ENCODE peak calls at places on chromosomes 1 and 21, in four cellular contexts. D, K, E and X are unnamed samples.

GRCh38 chr1:114330451-114330983 is 176.8 kb upstream of the SYT6 start:
- DNase-seq in K (no peak), D (no peak), E (no peak), X (no peak)

GRCh38 chr1:20366766-20367602 is 76.3 kb downstream of the VWA5B1 start:
- DNase-seq in E (no peak), D (peak; percentile 37), K (no peak), X (no peak)

GRCh38 chr1:28971980-28972771 is 57.8 kb downstream of the EPB41 start:
- DNase-seq in D (no peak), K (no peak), E (no peak), X (no peak)

GRCh38 chr1:167161242-167161641 is 59.4 kb upstream of the POU2F1 start:
- DNase-seq in E (no peak), D (no peak), K (no peak), X (no peak)

GRCh38 chr1:93681095-93681548 is 515 bp downstream of the BCAR3 start:
- DNase-seq in K (no peak), D (no peak), E (no peak), X (no peak)

GRCh38 chr21:46062471-46063211 is 35.3 kb upstream of the COL6A2 start:
- DNase-seq in K (no peak), E (no peak), D (no peak), X (no peak)

GRCh38 chr1:214316597-214316996 is 35.6 kb downstream of the SMYD2 start:
- DNase-seq in D (no peak), E (no peak), K (no peak), X (no peak)

GRCh38 chr1:69982992-69983391 is 222.4 kb downstream of the LRRC40 start:
- DNase-seq in D (no peak), K (no peak), E (no peak), X (no peak)

GRCh38 chr1:193754732-193755427 is 568.5 kb upstream of the B3GALT2 start:
- DNase-seq in E (no peak), D (peak; percentile 8), K (no peak), X (no peak)

GRCh38 chr1:12078575-12078937 is 15.5 kb downstream of the TNFRSF8 start:
- DNase-seq in E (no peak), K (no peak), D (no peak), X (no peak)

GRCh38 chr1:19621274-19621950 is 22.7 kb upstream of the NBL1 start:
- DNase-seq in E (no peak), K (no peak), D (no peak), X (no peak)

GRCh38 chr1:221069178-221069903 is 190.1 kb downstream of the HLX start:
- DNase-seq in D (no peak), K (peak; percentile 87), E (no peak), X (peak; percentile 59)

GRCh38 chr1:93768380-93768863 is 86.8 kb upstream of the BCAR3 start:
- DNase-seq in K (no peak), E (no peak), D (no peak), X (no peak)

GRCh38 chr1:75954594-75954993 is 22.4 kb upstream of the ASB17 start:
- DNase-seq in E (no peak), K (no peak), D (no peak), X (no peak)

GRCh38 chr1:115076384-115076906 is 12.9 kb downstream of the TSPAN2 start:
- DNase-seq in K (no peak), E (no peak), D (no peak), X (no peak)

GRCh38 chr1:160284782-160285344 is at the start of gene PEX19:
- DNase-seq in K (peak; percentile 71), E (peak; percentile 86), D (peak; percentile 96), X (peak; percentile 84)

GRCh38 chr1:185789846-185790735 is 55.9 kb downstream of the HMCN1 start:
- DNase-seq in D (no peak), K (no peak), E (no peak), X (no peak)

GRCh38 chr1:33348676-33349080 is 27.8 kb upstream of the A3GALT2 start:
- DNase-seq in K (no peak), E (no peak), D (no peak), X (no peak)

GRCh38 chr1:37410080-37410479 is 64.3 kb upstream of the ZC3H12A start:
- DNase-seq in E (no peak), D (peak; percentile 80), K (no peak), X (no peak)

GRCh38 chr21:46168659-46169386 is 13.4 kb upstream of the FTCD start:
- DNase-seq in D (no peak), E (no peak), K (no peak), X (no peak)

GRCh38 chr1:51829058-51829457 is 49.5 kb downstream of the NRDC start:
- DNase-seq in K (no peak), E (no peak), D (no peak), X (no peak)

GRCh38 chr1:26097696-26098095 is 13.9 kb upstream of the PDIK1L start:
- DNase-seq in E (no peak), D (no peak), K (no peak), X (no peak)

GRCh38 chr1:227951624-227952373 is 4.1 kb upstream of the WNT9A start:
- DNase-seq in D (no peak), E (no peak), K (no peak), X (no peak)

GRCh38 chr1:227953022-227953412 is 5.3 kb upstream of the WNT9A start:
- DNase-seq in E (no peak), D (no peak), K (no peak), X (no peak)

GRCh38 chr1:227954163-227954850 is 6.6 kb upstream of the WNT9A start:
- DNase-seq in D (no peak), K (no peak), E (no peak), X (no peak)

GRCh38 chr1:227950735-227951224 is 3.0 kb upstream of the WNT9A start:
- DNase-seq in E (no peak), D (no peak), K (no peak), X (no peak)

DNA sequence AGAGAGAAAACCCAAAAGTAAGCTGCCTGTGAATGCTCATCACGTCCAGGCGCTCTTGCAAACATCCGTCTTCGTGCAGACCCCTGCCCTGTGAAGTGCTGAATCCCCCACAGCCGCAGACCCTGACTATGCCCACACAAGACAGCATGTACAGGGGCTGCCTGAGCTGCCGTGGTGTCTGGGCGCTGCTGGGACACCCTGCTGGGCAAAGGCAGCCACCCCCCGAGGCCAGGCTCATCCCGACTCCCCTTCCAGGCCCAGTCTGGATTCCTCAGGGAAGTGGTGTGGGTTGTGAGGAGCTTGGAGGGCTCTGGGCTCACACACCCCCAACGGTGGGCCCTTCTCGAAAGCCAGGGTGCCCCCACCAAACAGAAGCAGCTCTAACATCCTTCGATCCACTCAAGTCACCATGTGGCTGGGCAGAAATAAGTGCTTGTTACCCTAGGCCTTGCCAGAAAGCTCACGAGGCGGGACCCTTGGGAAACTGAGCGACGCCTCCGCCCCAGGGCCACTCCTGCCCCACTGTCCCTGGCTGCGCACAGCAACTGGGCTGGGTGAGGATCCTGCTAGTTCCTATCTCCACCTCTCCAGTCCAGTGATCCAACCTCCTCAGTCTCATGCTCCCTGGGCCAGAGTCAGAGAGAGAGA is 4.8 kb upstream of the WNT9A start:
- DNase-seq in D (peak; percentile 8), K (no peak), E (no peak), X (no peak)
- TF ChIP-seq SPI1 in D (no peak), K (no peak), E (no peak), X (no peak)

GRCh38 chr1:3858231-3858981 is 1.1 kb downstream of the DFFB start:
- DNase-seq in D (no peak), E (no peak), K (no peak), X (peak; percentile 60)
- TF ChIP-seq SPI1 in D (no peak), E (no peak), K (no peak), X (no peak)

DNA sequence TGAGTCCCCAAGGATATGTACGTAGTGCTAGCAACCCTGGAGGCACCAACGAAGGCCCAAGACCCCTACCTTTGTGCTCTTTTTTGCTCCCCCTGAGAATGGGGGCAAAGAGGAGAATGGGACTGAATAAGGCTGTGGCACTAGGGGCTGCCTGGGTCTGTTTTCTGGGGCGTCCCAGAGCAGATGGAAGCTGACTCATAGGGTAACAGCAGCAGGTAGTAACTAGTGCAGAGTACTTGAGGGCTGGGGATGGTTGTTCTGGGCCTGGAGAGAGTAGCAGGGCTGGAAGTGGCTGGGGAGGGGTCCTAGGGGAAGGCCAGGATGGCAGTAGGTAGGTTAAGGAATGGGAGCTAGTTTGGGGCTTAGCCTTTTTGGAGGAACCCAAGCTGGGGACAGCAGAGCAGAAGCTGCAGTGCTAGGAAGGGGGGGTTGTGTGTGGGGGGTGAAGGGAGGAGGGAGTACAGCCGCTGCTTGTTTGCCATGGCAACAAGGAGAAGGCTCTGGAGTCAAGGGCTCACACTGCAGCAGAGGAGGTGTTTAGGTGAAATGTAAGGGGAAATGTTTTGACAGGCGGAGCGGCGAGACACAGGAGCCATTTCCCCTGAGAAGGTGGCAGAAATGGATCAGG is 1.8 kb downstream of the NCDN start:
- DNase-seq in K (no peak), E (no peak), D (no peak), X (no peak)
- TF ChIP-seq SPI1 in K (no peak), E (no peak), D (no peak), X (no peak)

GRCh38 chr1:153355445-153356071 is 2.1 kb upstream of the S100A9 start:
- DNase-seq in E (peak; percentile 50), D (peak; percentile 57), K (no peak), X (peak; percentile 56)
- TF ChIP-seq SPI1 in E (no peak), D (no peak), K (no peak), X (no peak)

DNA sequence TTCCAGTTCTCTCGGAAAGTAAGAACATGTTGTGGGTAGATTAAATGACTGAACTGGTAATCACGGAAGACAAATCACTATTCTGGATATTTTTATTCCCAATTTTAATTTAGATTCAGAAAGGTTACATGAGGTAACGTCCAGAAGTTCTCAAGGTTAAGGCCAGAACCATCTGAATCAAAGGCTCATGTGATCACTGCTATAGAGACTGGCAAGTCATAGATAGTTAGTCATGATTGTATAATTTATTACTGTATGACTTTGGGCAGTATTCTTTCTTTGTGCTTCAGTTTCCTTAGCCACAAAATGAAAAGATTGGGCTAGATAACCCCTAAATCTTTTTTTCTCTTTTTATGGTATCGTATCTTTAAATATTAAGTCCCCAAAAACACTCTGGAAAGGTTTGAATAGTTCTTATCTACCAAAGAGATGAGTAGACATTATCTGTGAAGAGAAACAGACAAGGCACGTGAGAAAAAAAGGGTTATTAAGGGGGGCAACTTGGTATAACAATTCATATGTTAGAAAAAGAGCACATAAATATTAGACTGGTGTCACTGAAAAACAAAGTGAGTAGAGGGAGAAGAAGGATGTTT is 241.0 kb downstream of the PTPRC start:
- DNase-seq in K (no peak), E (no peak), D (no peak), X (no peak)
- TF ChIP-seq SPI1 in K (no peak), E (no peak), D (no peak), X (no peak)

DNA sequence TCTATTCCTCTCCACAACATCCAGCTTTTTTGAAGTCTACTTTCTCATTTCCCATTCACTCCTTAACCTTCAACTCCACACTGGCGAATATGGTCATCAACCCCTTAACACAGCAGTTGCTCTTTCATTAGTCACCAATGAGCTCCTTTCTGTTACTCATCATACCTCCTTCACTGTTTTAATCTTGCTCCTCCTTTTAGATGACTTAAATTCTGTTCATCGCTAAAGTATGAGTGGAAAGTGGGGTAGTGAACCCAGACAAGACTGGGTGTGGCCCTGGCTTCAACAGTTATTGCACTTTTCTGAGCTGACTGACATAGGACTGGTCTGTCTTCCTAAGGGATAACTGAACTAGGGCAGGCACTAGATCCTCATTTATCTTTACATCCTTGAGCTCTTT is 51.3 kb downstream of the AKT3 start:
- DNase-seq in D (no peak), E (no peak), K (no peak), X (no peak)
- TF ChIP-seq SPI1 in D (no peak), E (no peak), K (no peak), X (no peak)

GRCh38 chr1:43570784-43571183 is 40.1 kb downstream of the PTPRF start:
- DNase-seq in K (no peak), E (no peak), D (no peak), X (no peak)
- TF ChIP-seq SPI1 in K (no peak), E (no peak), D (no peak), X (no peak)

GRCh38 chr1:16925635-16926490 is 4.1 kb downstream of the CROCC start:
- DNase-seq in D (peak; percentile 16), K (no peak), E (no peak), X (no peak)
- TF ChIP-seq SPI1 in D (no peak), K (no peak), E (no peak), X (no peak)